ENCODE peak calls at places on chromosomes 16 and 17, in four cellular contexts. I is heart left ventricle, Q is cardiac fibroblast, E is astrocyte of the spinal cord. C is an unnamed sample.

GRCh38 chr16:29680180-29680598 is 1.2 kb downstream of the QPRT start:
- DNase-seq in I (no peak), Q (no peak), E (no peak), C (no peak)

GRCh38 chr17:40953876-40954275 is 12.9 kb downstream of the KRT39 start:
- DNase-seq in I (no peak), Q (peak; percentile 2), E (peak; percentile 76), C (no peak)

GRCh38 chr16:85709766-85710423 is 21.1 kb upstream of the GINS2 start:
- DNase-seq in I (no peak), Q (no peak), E (no peak), C (no peak)

GRCh38 chr16:29775742-29776408 is 2.2 kb upstream of the ZG16 start:
- DNase-seq in I (no peak), Q (peak; percentile 38), E (no peak), C (no peak)

GRCh38 chr16:57941016-57941656 is 29.8 kb downstream of the CNGB1 start:
- DNase-seq in I (peak; percentile 86), Q (peak; percentile 53), E (peak; percentile 24), C (no peak)

GRCh38 chr17:63173903-63174302 is 207.9 kb downstream of the TANC2 start:
- DNase-seq in I (no peak), Q (no peak), E (peak; percentile 30), C (no peak)

GRCh38 chr16:25449802-25450201 is 192.2 kb upstream of the ZKSCAN2 start:
- DNase-seq in I (no peak), Q (no peak), E (no peak), C (no peak)

GRCh38 chr17:6421700-6422604 is 13.0 kb downstream of the AIPL1 start:
- DNase-seq in I (peak; percentile 82), Q (peak; percentile 78), E (peak; percentile 61), C (peak; percentile 27)

GRCh38 chr17:1060991-1061390 is 64.1 kb downstream of the TIMM22 start:
- DNase-seq in I (peak; percentile 66), Q (peak; percentile 93), E (peak; percentile 97), C (peak; percentile 81)

GRCh38 chr17:63984651-63985386 is 12.1 kb upstream of the SCN4A start:
- DNase-seq in I (peak; percentile 32), Q (peak; percentile 92), E (peak; percentile 89), C (peak; percentile 94)

GRCh38 chr17:27532269-27533067 is 76.2 kb downstream of the KSR1 start:
- DNase-seq in I (no peak), Q (peak; percentile 46), E (peak; percentile 88), C (peak; percentile 29)

GRCh38 chr17:81402530-81402941 is 7.3 kb downstream of the BAHCC1 start:
- DNase-seq in I (no peak), Q (no peak), E (no peak), C (no peak)

GRCh38 chr17:36494674-36495073 is 8.2 kb downstream of the ZNHIT3 start:
- DNase-seq in I (no peak), Q (no peak), E (no peak), C (no peak)

GRCh38 chr17:1946021-1946932 is 78.9 kb downstream of the RTN4RL1 start:
- DNase-seq in I (no peak), Q (no peak), E (no peak), C (no peak)

GRCh38 chr17:64357191-64357981 is 33.3 kb downstream of the PECAM1 start:
- DNase-seq in I (peak; percentile 69), Q (peak; percentile 99), E (no peak), C (peak; percentile 74)

GRCh38 chr16:11627822-11628457 is 40.3 kb upstream of the SNN start:
- DNase-seq in I (no peak), Q (peak; percentile 59), E (no peak), C (no peak)

GRCh38 chr16:1175566-1176279 is 22.8 kb downstream of the CACNA1H start:
- DNase-seq in I (no peak), Q (no peak), E (no peak), C (no peak)

GRCh38 chr16:17213025-17213424 is 257.7 kb downstream of the XYLT1 start:
- DNase-seq in I (no peak), Q (no peak), E (no peak), C (no peak)

GRCh38 chr17:79760197-79760906 is 17.6 kb upstream of the CBX2 start:
- DNase-seq in I (peak; percentile 28), Q (no peak), E (no peak), C (no peak)

GRCh38 chr17:73592531-73592961 is 51.7 kb downstream of the SDK2 start:
- DNase-seq in I (no peak), Q (no peak), E (no peak), C (no peak)

GRCh38 chr16:27698266-27698665 is 148.3 kb downstream of the KATNIP start:
- DNase-seq in I (no peak), Q (no peak), E (no peak), C (no peak)

GRCh38 chr17:2233441-2233947 is 70.1 kb downstream of the SMG6 start:
- DNase-seq in I (no peak), Q (peak; percentile 57), E (peak; percentile 85), C (peak; percentile 25)

GRCh38 chr16:89194340-89195311 is 5.7 kb downstream of the SLC22A31 start:
- DNase-seq in I (peak; percentile 64), Q (no peak), E (no peak), C (no peak)

GRCh38 chr16:11852092-11852809 is 909 bp upstream of the RSL1D1 start:
- DNase-seq in I (no peak), Q (peak; percentile 34), E (no peak), C (no peak)

GRCh38 chr16:88566158-88566557 is 4.0 kb upstream of the ZC3H18 start:
- DNase-seq in I (peak; percentile 3), Q (peak; percentile 31), E (peak; percentile 39), C (no peak)

GRCh38 chr16:73143681-73144370 is 95.9 kb upstream of the ZFHX3 start:
- DNase-seq in I (no peak), Q (peak; percentile 32), E (no peak), C (no peak)
- H3K4me3 ChIP-seq in I (peak overlapping the region; percentile 44), Q (peak overlapping the region; percentile 36), E (peak overlapping the region; percentile 13), C (peak overlapping the region; percentile 28)

DNA sequence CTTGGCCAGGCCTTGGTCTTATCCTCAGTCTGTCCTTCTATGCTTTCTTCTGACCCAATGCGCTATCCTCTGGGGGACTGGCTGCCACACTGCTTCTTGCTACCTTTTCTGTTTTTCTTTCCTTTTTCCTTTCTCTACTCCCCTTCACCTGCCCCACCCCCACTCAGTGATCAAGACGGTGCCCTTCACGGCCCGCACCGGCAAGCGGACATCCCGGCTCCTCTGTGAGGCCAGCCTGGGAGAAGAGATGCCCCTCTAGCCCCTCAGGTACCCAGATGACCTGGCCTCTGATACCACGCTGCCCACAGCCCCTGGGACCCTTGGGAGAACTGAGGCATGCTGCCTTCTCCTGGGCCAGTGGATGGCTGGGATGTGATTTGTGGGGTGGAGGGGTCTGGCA is 15.6 kb downstream of the SPATA32 start:
- DNase-seq in I (no peak), Q (no peak), E (no peak), C (no peak)
- H3K4me3 ChIP-seq in I (peak overlapping the region; percentile 45), Q (no peak overlapping the region), E (peak overlapping the region; percentile 47), C (no peak overlapping the region)

GRCh38 chr17:47695664-47696376 is 1.9 kb downstream of the TBKBP1 start:
- DNase-seq in I (no peak), Q (no peak), E (no peak), C (no peak)
- H3K4me3 ChIP-seq in I (peak overlapping the region; percentile 99), Q (peak overlapping the region; percentile 67), E (no peak overlapping the region), C (peak overlapping the region; percentile 91)

GRCh38 chr16:30984669-30985400 is at the start of gene HSD3B7:
- DNase-seq in I (peak; percentile 95), Q (peak; percentile 86), E (peak; percentile 79), C (peak; percentile 85)
- H3K4me3 ChIP-seq in I (peak within 1 kb of the TSS; percentile 42), Q (peak within 1 kb of the TSS; percentile 41), E (peak within 1 kb of the TSS; percentile 53), C (peak within 1 kb of the TSS; percentile 55)

GRCh38 chr17:48909796-48910195 is 1.6 kb downstream of the UBE2Z start:
- DNase-seq in I (no peak), Q (no peak), E (no peak), C (no peak)
- H3K4me3 ChIP-seq in I (peak overlapping the region; percentile 81), Q (peak overlapping the region; percentile 79), E (peak overlapping the region; percentile 85), C (peak overlapping the region; percentile 70)

DNA sequence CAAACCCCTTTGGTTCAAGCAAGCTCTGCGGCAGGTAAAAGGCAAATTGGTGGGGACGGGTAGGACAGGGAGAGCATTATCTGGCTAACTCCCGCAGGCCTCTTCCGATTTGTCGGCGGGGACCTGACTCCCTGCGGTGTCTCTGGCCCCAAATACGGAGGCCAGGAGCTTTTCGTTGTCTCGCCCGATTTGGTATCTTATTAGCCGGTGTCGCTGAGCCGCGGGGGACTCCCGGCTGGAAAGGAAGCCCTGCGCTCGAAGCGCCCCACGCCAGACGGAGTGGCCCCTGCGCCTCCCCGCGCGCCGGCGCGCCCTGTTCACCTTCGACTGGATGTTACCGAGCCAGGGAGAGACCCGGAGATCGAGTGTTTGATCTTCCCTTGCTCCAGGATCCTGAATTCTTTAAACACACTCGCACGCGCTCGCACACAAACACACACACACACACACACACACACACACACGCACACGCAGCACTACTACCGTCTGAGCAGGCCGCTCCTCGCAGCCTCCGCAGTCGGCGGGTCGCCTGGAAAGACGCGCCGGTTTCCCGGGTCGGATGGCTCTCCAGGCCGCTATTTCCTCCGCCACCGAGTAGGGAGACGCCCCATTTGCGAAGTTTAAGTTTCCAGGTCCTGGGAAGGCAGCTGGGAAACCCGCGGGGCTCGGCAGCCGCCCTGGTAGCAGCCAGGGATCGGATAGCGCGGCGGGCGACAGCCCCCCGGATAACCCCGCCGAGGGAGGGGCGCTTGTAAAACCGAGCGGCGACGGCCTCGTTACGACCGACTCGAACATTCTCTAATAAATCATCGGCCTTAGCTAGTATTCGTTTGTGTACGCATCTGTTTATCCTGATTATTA is 3.3 kb downstream of the PRAC1 start:
- DNase-seq in I (no peak), Q (no peak), E (no peak), C (no peak)
- H3K4me3 ChIP-seq in I (no peak overlapping the region), Q (no peak overlapping the region), E (no peak overlapping the region), C (no peak overlapping the region)